ENCODE peak calls at places on chromosomes 16 and 17, in ten cellular contexts. Q is adrenal gland; R is activated gamma-delta T cell treated with anti-CD3 and anti-CD28 coated beads, Interleukin-2, amount 50 U/mL, for 16 hours; C is SIG-M5; K is HEK293T; T is HFF-Myc; D is GM10248; N is stimulated activated CD4-positive, alpha-beta T cell treated with anti-CD3 and anti-CD28 coated beads, Interleukin-2, amount 100 ng/mL, for 48 hours; P is iPS-NIHi11; L is iris pigment epithelial cell. Y is an unnamed sample.

GRCh38 chr17:57783338-57783742 is 38.2 kb upstream of the CCDC182 start:
- DNase-seq in N (peak), C (no peak), P (peak), T (no peak), R (peak), K (peak), Q (peak), D (peak), L (peak), Y (peak)

GRCh38 chr17:39631403-39631802 is 4.7 kb downstream of the PPP1R1B start:
- DNase-seq in C (no peak), L (no peak), N (no peak), D (no peak), R (no peak), P (peak), T (no peak), Q (no peak), K (no peak), Y (no peak)

GRCh38 chr17:12691173-12691572 is 25.5 kb downstream of the MYOCD start:
- DNase-seq in L (peak), P (no peak), C (no peak), D (no peak), N (no peak), R (no peak), K (no peak), Q (no peak), T (no peak), Y (no peak)

GRCh38 chr17:42067371-42068180 is 17.2 kb upstream of the C17orf113 start:
- DNase-seq in K (peak), Q (peak), N (peak), R (peak), P (peak), C (no peak), L (peak), D (peak), T (no peak), Y (peak)

GRCh38 chr16:84833142-84833495 is 13.3 kb downstream of the CRISPLD2 start:
- DNase-seq in T (no peak), L (peak), Q (no peak), R (no peak), N (no peak), K (no peak), C (no peak), D (no peak), P (no peak), Y (no peak)

GRCh38 chr17:1485748-1486376 is 6.6 kb downstream of the MYO1C start:
- DNase-seq in P (peak), K (peak), R (peak), C (no peak), D (peak), Q (peak), N (no peak), L (peak), T (no peak), Y (no peak)

GRCh38 chr17:17666111-17666714 is 15.0 kb upstream of the RAI1 start:
- DNase-seq in Q (no peak), T (no peak), N (no peak), L (peak), C (no peak), D (no peak), P (no peak), R (no peak), K (no peak), Y (no peak)

GRCh38 chr17:17725853-17726720 is 44.8 kb downstream of the RAI1 start:
- DNase-seq in R (no peak), T (no peak), L (no peak), Q (no peak), C (no peak), D (no peak), N (no peak), P (no peak), K (no peak), Y (no peak)

GRCh38 chr17:64281962-64282752 is 19.1 kb upstream of the TEX2 start:
- DNase-seq in D (peak), N (peak), T (peak), L (peak), K (peak), R (no peak), Q (peak), P (peak), C (peak), Y (peak)

GRCh38 chr16:19601083-19601976 is 45.8 kb downstream of the VPS35L start:
- DNase-seq in L (peak), C (no peak), T (no peak), R (peak), K (peak), N (peak), P (peak), Q (no peak), D (peak), Y (peak)

GRCh38 chr17:46742539-46743270 is 75.8 kb downstream of the WNT3 start:
- DNase-seq in C (no peak), P (no peak), R (no peak), L (peak), N (no peak), T (peak), D (no peak), K (peak), Q (peak), Y (no peak)

GRCh38 chr16:67349172-67349571 is 22.6 kb downstream of the LRRC36 start:
- DNase-seq in N (no peak), R (no peak), D (no peak), K (no peak), Q (no peak), P (no peak), C (no peak), T (no peak), L (peak), Y (peak)

GRCh38 chr17:10105513-10106001 is 92.8 kb downstream of the GAS7 start:
- DNase-seq in D (no peak), C (no peak), P (no peak), N (no peak), K (no peak), Q (no peak), T (no peak), R (no peak), L (peak), Y (no peak)

GRCh38 chr17:50651661-50652060 is 17.0 kb downstream of the ABCC3 start:
- DNase-seq in L (no peak), Q (no peak), T (no peak), R (no peak), N (no peak), K (no peak), D (no peak), C (no peak), P (no peak), Y (no peak)

GRCh38 chr16:4664538-4665418 is 28.6 kb upstream of the NUDT16L1 start:
- DNase-seq in R (peak), C (no peak), Q (peak), L (no peak), N (peak), D (peak), T (no peak), K (no peak), P (no peak), Y (no peak)

GRCh38 chr16:11349599-11350276 is 4.5 kb downstream of the RMI2 start:
- DNase-seq in C (no peak), Q (peak), R (no peak), L (peak), P (no peak), T (no peak), D (no peak), K (no peak), N (no peak), Y (peak)